ENCODE peak calls at places on chromosome 12, in six cellular contexts. W is stomach, U is NCI-H2107, Q is EL, F is ecto neural progenitor cell, D is KBM-7. V is an unnamed sample.

GRCh38 chr12:127145929-127146789 is 1120.8 kb upstream of the TMEM132C start:
- DNase-seq in W (peak), U (no peak), Q (peak), F (peak), D (no peak), V (no peak)

GRCh38 chr12:65881965-65882413 is 57.7 kb downstream of the HMGA2 start:
- DNase-seq in W (peak), U (no peak), Q (no peak), F (peak), D (peak), V (peak)

GRCh38 chr12:107459649-107460048 is 225.9 kb upstream of the PWP1 start:
- DNase-seq in W (no peak), U (no peak), Q (no peak), F (no peak), D (no peak), V (no peak)

GRCh38 chr12:121980892-121981272 is 40.8 kb upstream of the BCL7A start:
- DNase-seq in W (no peak), U (no peak), Q (no peak), F (no peak), D (no peak), V (no peak)

GRCh38 chr12:19894049-19894448 is 454.8 kb downstream of the AEBP2 start:
- DNase-seq in W (no peak), U (no peak), Q (peak), F (no peak), D (peak), V (no peak)

GRCh38 chr12:10235761-10236631 is 23.3 kb downstream of the GABARAPL1 start:
- DNase-seq in W (peak), U (no peak), Q (peak), F (no peak), D (peak), V (no peak)

GRCh38 chr12:31204995-31205582 is 120.9 kb downstream of the SINHCAF start:
- DNase-seq in W (no peak), U (no peak), Q (peak), F (no peak), D (no peak), V (no peak)

GRCh38 chr12:95574799-95575452 is 23.6 kb upstream of the USP44 start:
- DNase-seq in W (no peak), U (no peak), Q (peak), F (no peak), D (peak), V (no peak)

GRCh38 chr12:111840831-111841230 is 1.2 kb upstream of the MAPKAPK5 start:
- DNase-seq in W (no peak), U (no peak), Q (no peak), F (no peak), D (no peak), V (no peak)

GRCh38 chr12:45349911-45350310 is 134.0 kb downstream of the ANO6 start:
- DNase-seq in W (no peak), U (no peak), Q (peak), F (no peak), D (no peak), V (no peak)

GRCh38 chr12:125180144-125180543 is 114.9 kb downstream of the AACS start:
- DNase-seq in W (no peak), U (no peak), Q (no peak), F (no peak), D (no peak), V (no peak)

GRCh38 chr12:111443586-111443985 is 37.9 kb downstream of the SH2B3 start:
- DNase-seq in W (peak), U (no peak), Q (peak), F (no peak), D (no peak), V (no peak)

GRCh38 chr12:19572920-19573558 is 133.7 kb downstream of the AEBP2 start:
- DNase-seq in W (no peak), U (no peak), Q (peak), F (no peak), D (peak), V (no peak)

GRCh38 chr12:122182887-122183587 is at the start of gene LRRC43:
- DNase-seq in W (peak), U (peak), Q (peak), F (peak), D (no peak), V (no peak)

GRCh38 chr12:106226884-106227640 is 20.8 kb downstream of the CKAP4 start:
- DNase-seq in W (no peak), U (peak), Q (peak), F (no peak), D (peak), V (no peak)

V was measured in ascending aorta.